ENCODE peak calls at places on chromosomes 1 and 21, in seven cellular contexts. G, M, B, O, U, F and A are unnamed samples.

GRCh38 chr1:202249846-202250245 is 56.2 kb downstream of the LGR6 start:
- DNase-seq in G (no peak), M (no peak), B (peak; percentile 4), O (no peak), U (no peak), F (no peak), A (no peak)

GRCh38 chr1:164296172-164296571 is 262.8 kb upstream of the PBX1 start:
- DNase-seq in G (no peak), M (peak; percentile 5), B (no peak), O (no peak), U (no peak), F (no peak), A (no peak)

GRCh38 chr1:116710326-116711060 is 43.0 kb upstream of the IGSF3 start:
- DNase-seq in G (no peak), M (no peak), B (no peak), O (no peak), U (no peak), F (no peak), A (no peak)

GRCh38 chr1:70140343-70140742 is 65.0 kb downstream of the LRRC40 start:
- DNase-seq in G (peak; percentile 78), M (no peak), B (no peak), O (no peak), U (peak; percentile 35), F (no peak), A (no peak)

GRCh38 chr21:43331962-43332458 is 94.9 kb downstream of the SIK1 start:
- DNase-seq in G (peak; percentile 99), M (no peak), B (no peak), O (no peak), U (peak; percentile 98), F (peak; percentile 41), A (no peak)

GRCh38 chr21:34061983-34062382 is 11.4 kb upstream of the MRPS6 start:
- DNase-seq in G (no peak), M (no peak), B (no peak), O (no peak), U (no peak), F (peak; percentile 44), A (peak; percentile 55)

GRCh38 chr1:24369199-24369598 is 44.4 kb downstream of the STPG1 start:
- DNase-seq in G (no peak), M (no peak), B (no peak), O (no peak), U (no peak), F (no peak), A (no peak)

GRCh38 chr1:156383023-156383422 is 14.0 kb downstream of the RHBG start:
- DNase-seq in G (peak; percentile 51), M (peak; percentile 65), B (peak; percentile 90), O (peak; percentile 67), U (peak; percentile 71), F (peak; percentile 84), A (peak; percentile 88)

GRCh38 chr1:10253755-10254154 is 43.4 kb downstream of the KIF1B start:
- DNase-seq in G (peak; percentile 90), M (no peak), B (no peak), O (no peak), U (peak; percentile 99), F (peak; percentile 70), A (no peak)

GRCh38 chr1:202243006-202243405 is 49.4 kb downstream of the LGR6 start:
- DNase-seq in G (no peak), M (no peak), B (peak; percentile 14), O (no peak), U (no peak), F (no peak), A (no peak)

GRCh38 chr1:35377553-35377952 is 109.0 kb downstream of the ZMYM4 start:
- DNase-seq in G (peak; percentile 68), M (no peak), B (no peak), O (no peak), U (peak; percentile 28), F (no peak), A (no peak)

GRCh38 chr1:201481004-201481380 is 12.0 kb upstream of the PHLDA3 start:
- DNase-seq in G (no peak), M (no peak), B (peak; percentile 70), O (no peak), U (no peak), F (peak; percentile 37), A (no peak)

GRCh38 chr1:44013949-44014348 is 17.3 kb downstream of the SLC6A9 start:
- DNase-seq in G (no peak), M (no peak), B (no peak), O (no peak), U (no peak), F (no peak), A (no peak)

GRCh38 chr21:34075760-34076159 is 2.4 kb downstream of the MRPS6 start:
- DNase-seq in G (no peak), M (no peak), B (no peak), O (no peak), U (peak; percentile 31), F (no peak), A (no peak)

GRCh38 chr21:32096411-32096810 is 182.4 kb downstream of the MIS18A start:
- DNase-seq in G (no peak), M (peak; percentile 26), B (peak; percentile 68), O (peak; percentile 34), U (no peak), F (peak; percentile 32), A (peak; percentile 79)

GRCh38 chr1:61268546-61269243 is 186.3 kb downstream of the NFIA start:
- DNase-seq in G (no peak), M (no peak), B (no peak), O (no peak), U (no peak), F (no peak), A (no peak)

GRCh38 chr1:223123238-223123976 is 19.6 kb downstream of the TLR5 start:
- DNase-seq in G (peak; percentile 45), M (no peak), B (peak; percentile 73), O (no peak), U (peak; percentile 66), F (peak; percentile 87), A (peak; percentile 81)

GRCh38 chr1:98827041-98827440 is 165.5 kb downstream of the SNX7 start:
- DNase-seq in G (no peak), M (no peak), B (no peak), O (no peak), U (no peak), F (peak; percentile 94), A (no peak)

GRCh38 chr21:38667466-38667865 is 138.3 kb upstream of the ETS2 start:
- DNase-seq in G (no peak), M (no peak), B (no peak), O (no peak), U (no peak), F (no peak), A (no peak)

GRCh38 chr1:28259252-28259934 is at the start of gene SESN2:
- DNase-seq in G (peak; percentile 99), M (peak; percentile 98), B (peak; percentile 99), O (peak; percentile 94), U (peak; percentile 99), F (peak; percentile 100), A (peak; percentile 99)

GRCh38 chr1:218865591-218865990 is 308.1 kb upstream of the LYPLAL1 start:
- DNase-seq in G (peak; percentile 47), M (no peak), B (no peak), O (no peak), U (peak; percentile 31), F (peak; percentile 22), A (no peak)

GRCh38 chr1:169869426-169869825 is 24.3 kb downstream of the SCYL3 start:
- DNase-seq in G (no peak), M (no peak), B (no peak), O (no peak), U (no peak), F (no peak), A (no peak)

DNA sequence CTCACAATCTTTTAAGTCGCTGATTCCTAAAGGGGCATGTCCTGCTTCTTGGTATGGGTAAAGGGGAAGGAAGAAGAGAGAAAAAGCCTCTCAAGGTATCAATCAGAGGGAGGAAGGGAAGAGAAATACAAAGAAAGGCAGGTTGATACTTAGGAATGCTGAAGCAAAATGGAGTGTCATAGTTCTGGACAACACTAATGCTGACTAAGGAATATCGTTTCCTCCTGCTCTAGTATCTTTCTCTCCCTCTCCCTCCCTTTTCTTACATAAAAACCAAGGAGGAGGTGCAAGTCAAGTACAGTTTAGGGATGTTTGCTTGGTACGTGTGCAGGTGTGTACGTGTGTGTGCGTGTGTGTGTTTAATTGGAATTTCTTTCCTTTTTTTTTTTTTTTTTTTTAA is 44.9 kb upstream of the IL12RB2 start:
- DNase-seq in G (no peak), M (no peak), B (no peak), O (no peak), U (no peak), F (no peak), A (no peak)
- H3K4ac ChIP-seq in G (no peak overlapping the region), M (no peak overlapping the region), B (no peak overlapping the region), O (no peak overlapping the region), U (no peak overlapping the region), F (no peak overlapping the region), A (no peak overlapping the region)

DNA sequence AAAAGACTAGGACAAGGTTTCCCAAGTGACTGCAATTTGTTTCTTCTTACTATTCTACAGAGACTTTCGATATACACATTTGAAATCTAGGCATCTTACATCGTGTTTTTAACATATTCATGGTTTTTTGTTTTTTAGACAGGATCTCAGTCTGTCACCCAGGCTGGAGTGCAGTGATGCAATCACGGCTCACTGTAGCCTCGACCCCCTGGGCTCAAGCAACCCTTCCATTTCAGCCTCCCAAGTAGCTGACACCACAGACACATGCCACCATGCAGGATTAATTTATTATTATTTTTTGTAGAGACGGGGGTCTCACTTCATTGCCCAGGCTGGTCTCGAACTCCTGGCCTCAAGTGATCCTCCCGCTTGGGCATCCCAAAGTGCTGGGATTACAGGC is 1.5 kb downstream of the PDZK1 start:
- DNase-seq in G (no peak), M (no peak), B (no peak), O (no peak), U (no peak), F (no peak), A (no peak)
- H3K4me2 ChIP-seq in G (no peak overlapping the region), M (no peak overlapping the region), B (no peak overlapping the region), O (no peak overlapping the region), U (no peak overlapping the region), F (peak overlapping the region; percentile 21), A (no peak overlapping the region)

DNA sequence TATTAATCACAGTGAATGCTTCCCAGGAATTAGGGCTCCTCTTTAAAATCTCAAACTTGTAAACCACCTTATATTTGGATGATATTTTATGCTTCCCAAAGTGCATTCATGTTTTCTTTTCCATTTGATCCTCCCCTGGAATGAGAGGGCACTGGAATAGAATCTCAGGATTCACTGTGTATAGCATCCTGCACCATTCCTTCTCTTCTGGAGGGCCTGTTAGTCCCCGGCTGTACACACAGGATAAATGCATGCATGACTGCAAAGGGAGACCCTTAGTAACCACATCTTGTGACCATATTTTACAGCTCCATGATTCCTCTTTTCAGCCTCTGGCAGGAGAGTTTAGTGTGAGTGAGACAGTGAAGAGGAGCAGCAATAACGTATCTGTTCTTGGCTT is 40.8 kb downstream of the PROX1 start:
- DNase-seq in G (no peak), M (no peak), B (no peak), O (no peak), U (no peak), F (no peak), A (no peak)
- H3K4ac ChIP-seq in G (no peak overlapping the region), M (no peak overlapping the region), B (no peak overlapping the region), O (no peak overlapping the region), U (no peak overlapping the region), F (no peak overlapping the region), A (no peak overlapping the region)

DNA sequence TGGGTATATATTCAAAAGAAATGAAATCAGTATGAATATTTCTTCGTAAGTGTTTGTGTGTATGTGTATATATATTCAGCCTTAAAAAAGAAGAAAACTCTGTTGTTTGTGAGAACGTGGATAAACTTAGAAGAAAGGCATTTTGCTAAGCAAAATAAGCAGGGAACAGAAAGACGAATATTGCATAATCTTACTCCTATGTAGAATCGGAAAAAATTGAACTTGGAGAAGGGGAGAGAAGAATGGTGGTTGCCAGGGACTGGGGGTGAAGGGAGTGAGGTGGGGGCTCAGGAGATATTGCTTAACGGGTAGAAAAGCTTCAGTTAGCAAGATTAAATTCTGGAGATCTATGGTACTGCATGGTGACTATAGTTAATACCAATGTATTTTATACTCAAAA is 40.3 kb upstream of the NEK7 start:
- DNase-seq in G (no peak), M (no peak), B (no peak), O (no peak), U (no peak), F (no peak), A (no peak)
- H3K4me2 ChIP-seq in G (no peak overlapping the region), M (no peak overlapping the region), B (no peak overlapping the region), O (no peak overlapping the region), U (no peak overlapping the region), F (no peak overlapping the region), A (no peak overlapping the region)